ENCODE peak calls at places on chromosomes 5 and 9, in five cellular contexts. V, Q, X, O and T are unnamed samples.

GRCh38 chr5:77981820-77982219 is 205.7 kb upstream of the TBCA start:
- DNase-seq in V (no peak), Q (no peak), X (no peak), O (no peak), T (no peak)

GRCh38 chr9:6616976-6617375 is 28.6 kb downstream of the GLDC start:
- DNase-seq in V (no peak), Q (no peak), X (no peak), O (no peak), T (no peak)

GRCh38 chr9:123387686-123388085 is 31.7 kb downstream of the CRB2 start:
- DNase-seq in V (no peak), Q (no peak), X (no peak), O (no peak), T (no peak)

GRCh38 chr9:93061791-93062299 is 3.3 kb downstream of the SUSD3 start:
- DNase-seq in V (peak), Q (no peak), X (no peak), O (no peak), T (no peak)

GRCh38 chr5:157245477-157245876 is 20.4 kb upstream of the CYFIP2 start:
- DNase-seq in V (no peak), Q (peak), X (no peak), O (no peak), T (peak)

GRCh38 chr5:159240301-159240870 is 22.7 kb upstream of the UBLCP1 start:
- DNase-seq in V (no peak), Q (no peak), X (peak), O (no peak), T (peak)

GRCh38 chr9:126615251-126615790 is 1.6 kb downstream of the LMX1B start:
- DNase-seq in V (no peak), Q (no peak), X (peak), O (peak), T (no peak)

GRCh38 chr5:174698156-174698555 is 26.2 kb upstream of the MSX2 start:
- DNase-seq in V (no peak), Q (no peak), X (no peak), O (no peak), T (no peak)

GRCh38 chr5:181233436-181234115 is 10.1 kb downstream of the RACK1 start:
- DNase-seq in V (no peak), Q (no peak), X (no peak), O (no peak), T (no peak)

GRCh38 chr9:120915854-120916495 is 10.6 kb downstream of the TRAF1 start:
- DNase-seq in V (no peak), Q (no peak), X (no peak), O (no peak), T (no peak)

GRCh38 chr9:86093788-86094555 is 5.4 kb downstream of the GOLM1 start:
- DNase-seq in V (peak), Q (no peak), X (no peak), O (peak), T (peak)

GRCh38 chr5:180210961-180211760 is 2.1 kb upstream of the RASGEF1C start:
- DNase-seq in V (no peak), Q (no peak), X (no peak), O (no peak), T (no peak)

GRCh38 chr5:42491699-42492098 is 68.5 kb downstream of the GHR start:
- DNase-seq in V (no peak), Q (peak), X (peak), O (no peak), T (no peak)

GRCh38 chr5:171478946-171479775 is 59.7 kb downstream of the FGF18 start:
- DNase-seq in V (no peak), Q (no peak), X (no peak), O (no peak), T (no peak)

GRCh38 chr5:1037123-1037670 is 28.6 kb downstream of the NKD2 start:
- DNase-seq in V (no peak), Q (no peak), X (no peak), O (no peak), T (no peak)

GRCh38 chr5:945691-946541 is 53.2 kb downstream of the TRIP13 start:
- DNase-seq in V (no peak), Q (no peak), X (no peak), O (no peak), T (peak)

GRCh38 chr5:54608423-54609085 is 91.0 kb downstream of the SNX18 start:
- DNase-seq in V (no peak), Q (no peak), X (peak), O (no peak), T (no peak)

GRCh38 chr5:140322751-140323731 is 20.1 kb upstream of the PFDN1 start:
- DNase-seq in V (no peak), Q (peak), X (peak), O (peak), T (peak)

DNA sequence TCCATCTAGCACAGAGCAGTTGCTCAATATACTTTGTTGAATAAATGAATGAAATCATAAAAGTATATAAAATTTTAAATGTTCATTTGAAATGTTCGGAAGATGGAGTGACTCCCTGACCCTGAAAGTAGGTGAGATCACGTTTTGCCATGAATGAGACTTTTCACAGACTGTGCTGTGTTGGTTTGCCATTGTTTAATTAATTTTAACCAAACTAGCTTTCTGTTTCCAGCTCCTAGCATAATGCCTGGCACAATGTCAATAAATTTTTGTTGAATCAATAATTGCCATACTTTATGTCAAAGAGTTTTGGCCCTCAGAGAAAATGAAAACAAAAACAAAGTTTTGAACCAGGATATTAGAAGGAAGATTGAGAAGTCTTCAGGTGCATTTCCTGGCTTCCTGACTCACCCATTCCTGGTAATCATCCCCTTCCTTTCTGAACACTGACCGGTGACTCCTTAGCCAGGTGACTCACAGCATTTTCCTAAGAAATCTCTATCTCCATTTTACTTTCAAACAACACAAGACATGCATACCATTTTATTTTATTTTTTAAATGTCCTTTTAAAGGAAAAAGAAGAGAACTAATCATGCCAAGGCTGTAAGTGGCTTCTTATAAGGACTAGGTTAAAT is 15.1 kb downstream of the SLC28A3 start:
- DNase-seq in V (no peak), Q (no peak), X (no peak), O (no peak), T (no peak)
- H3K4me3 ChIP-seq in V (no peak), Q (no peak), X (no peak), O (no peak), T (no peak)

GRCh38 chr5:33299621-33300208 is 141.1 kb upstream of the TARS1 start:
- DNase-seq in V (peak), Q (peak), X (peak), O (peak), T (peak)
- TF ChIP-seq CTCF in V (peak), Q (peak), X (peak), O (peak), T (peak)

GRCh38 chr9:37127018-37127417 is 6.6 kb downstream of the ZCCHC7 start:
- DNase-seq in V (no peak), Q (no peak), X (no peak), O (no peak), T (no peak)
- H3K4me3 ChIP-seq in V (peak), Q (no peak), X (no peak), O (no peak), T (no peak)

DNA sequence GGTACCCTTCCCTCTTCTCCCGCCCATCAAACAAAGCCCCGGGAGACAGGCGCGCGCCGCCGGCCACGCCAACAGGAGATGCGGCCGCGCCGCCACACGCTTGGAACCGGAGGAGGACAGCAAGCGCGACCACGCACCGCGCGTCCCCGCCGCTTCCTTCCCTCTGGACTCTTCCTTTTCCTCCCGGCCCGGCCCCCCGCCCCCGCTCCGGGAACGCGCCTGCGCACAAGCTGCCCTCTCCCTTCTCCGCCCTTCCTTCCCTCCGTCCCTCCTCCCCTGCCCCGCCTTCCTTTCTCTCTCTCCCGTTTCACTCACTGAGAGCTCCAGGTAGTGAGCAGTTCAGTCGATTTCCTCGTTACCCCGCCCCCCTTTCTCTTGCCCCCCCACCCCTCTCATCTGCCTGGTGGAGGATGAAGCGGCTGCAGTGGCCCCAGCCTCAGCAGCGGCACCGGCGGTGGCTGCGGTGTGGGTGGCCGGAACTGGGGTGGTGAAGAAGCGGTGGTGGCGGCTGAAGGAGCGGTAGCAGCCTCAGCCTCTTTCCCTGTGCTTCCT is at the start of gene RASA1:
- DNase-seq in V (peak), Q (peak), X (peak), O (peak), T (peak)
- TF ChIP-seq CTCF in V (no peak), Q (no peak), X (no peak), O (no peak), T (no peak)

GRCh38 chr5:143229426-143229895 is 174.0 kb downstream of the NR3C1 start:
- DNase-seq in V (no peak), Q (no peak), X (no peak), O (no peak), T (no peak)

GRCh38 chr5:143231426-143231825 is 172.1 kb downstream of the NR3C1 start:
- DNase-seq in V (no peak), Q (no peak), X (peak), O (peak), T (no peak)

GRCh38 chr5:143230676-143230996 is 172.8 kb downstream of the NR3C1 start:
- DNase-seq in V (no peak), Q (no peak), X (no peak), O (no peak), T (no peak)

GRCh38 chr5:143228597-143229293 is 174.7 kb downstream of the NR3C1 start:
- DNase-seq in V (no peak), Q (no peak), X (no peak), O (no peak), T (no peak)

DNA sequence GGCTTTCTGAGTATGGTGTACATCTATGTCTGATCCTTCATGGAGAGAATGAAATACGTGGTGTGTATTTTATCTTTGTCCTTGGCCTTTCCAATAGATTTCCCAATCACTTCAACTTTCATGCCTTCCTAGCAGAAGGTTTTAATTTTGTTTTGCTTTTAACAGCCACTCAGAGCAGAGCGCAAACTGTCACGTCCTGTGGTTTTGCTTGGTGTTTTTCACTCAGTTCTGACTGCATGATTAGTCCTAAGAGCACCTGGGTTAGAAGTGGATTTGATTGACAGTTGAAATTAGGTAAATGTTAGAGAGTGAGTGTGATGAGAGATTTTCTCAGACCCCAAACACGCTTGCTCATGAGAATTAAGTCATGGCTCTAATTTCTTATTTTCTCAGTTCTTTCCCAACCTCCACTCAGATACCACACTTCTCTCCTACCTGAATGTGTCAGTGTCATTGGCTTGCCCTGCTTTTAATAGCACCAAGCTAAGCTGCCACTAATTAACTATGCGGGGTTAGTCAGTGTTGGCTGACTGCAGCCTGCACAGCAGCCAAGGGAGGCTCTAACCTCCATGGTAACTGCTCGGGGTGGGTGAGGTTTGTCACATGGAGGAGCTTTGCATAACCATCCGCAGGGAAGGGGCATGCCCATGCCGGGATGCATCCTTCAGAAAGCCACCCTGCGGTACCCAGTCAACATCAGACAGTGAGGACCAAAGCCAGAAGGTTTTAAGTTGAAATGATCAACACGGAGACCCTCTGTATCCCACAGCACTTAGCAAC is 173.4 kb downstream of the NR3C1 start:
- DNase-seq in V (peak), Q (peak), X (peak), O (no peak), T (no peak)
- H3K4me3 ChIP-seq in V (peak), Q (no peak), X (no peak), O (no peak), T (no peak)

DNA sequence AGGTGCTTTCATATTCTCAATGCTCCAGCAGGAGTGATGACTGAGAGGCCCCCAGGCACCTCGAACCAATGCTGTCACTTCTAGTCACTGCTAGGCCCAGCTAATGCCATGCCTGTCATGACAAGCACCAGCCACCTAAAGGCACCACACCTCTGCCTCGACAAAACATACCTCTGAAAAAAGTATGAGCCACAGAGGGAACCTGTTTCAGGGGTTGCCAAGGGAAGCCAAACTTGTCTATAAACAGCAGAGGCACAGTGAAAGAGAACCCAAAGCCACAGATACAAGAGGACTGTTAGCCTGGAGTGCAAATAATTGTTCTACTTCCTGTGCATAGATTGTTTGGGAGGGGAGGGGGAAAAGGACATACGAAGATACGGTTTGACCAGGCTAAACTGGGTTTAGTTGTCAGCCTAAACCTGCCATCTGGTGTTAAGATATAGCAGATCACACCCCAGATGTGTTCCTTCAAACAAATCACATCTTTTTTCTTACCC is 45.9 kb downstream of the BNC2 start:
- DNase-seq in V (no peak), Q (peak), X (peak), O (peak), T (peak)
- TF ChIP-seq CTCF in V (no peak), Q (no peak), X (peak), O (no peak), T (peak)

GRCh38 chr9:89563511-89564256 is 41.1 kb upstream of the GADD45G start:
- DNase-seq in V (no peak), Q (no peak), X (no peak), O (no peak), T (no peak)

GRCh38 chr9:89558948-89559347 is 45.9 kb upstream of the GADD45G start:
- DNase-seq in V (no peak), Q (no peak), X (no peak), O (no peak), T (no peak)

GRCh38 chr9:89567649-89568048 is 37.2 kb upstream of the GADD45G start:
- DNase-seq in V (no peak), Q (no peak), X (no peak), O (no peak), T (no peak)

GRCh38 chr9:89562186-89562814 is 42.5 kb upstream of the GADD45G start:
- DNase-seq in V (no peak), Q (no peak), X (no peak), O (no peak), T (peak)

DNA sequence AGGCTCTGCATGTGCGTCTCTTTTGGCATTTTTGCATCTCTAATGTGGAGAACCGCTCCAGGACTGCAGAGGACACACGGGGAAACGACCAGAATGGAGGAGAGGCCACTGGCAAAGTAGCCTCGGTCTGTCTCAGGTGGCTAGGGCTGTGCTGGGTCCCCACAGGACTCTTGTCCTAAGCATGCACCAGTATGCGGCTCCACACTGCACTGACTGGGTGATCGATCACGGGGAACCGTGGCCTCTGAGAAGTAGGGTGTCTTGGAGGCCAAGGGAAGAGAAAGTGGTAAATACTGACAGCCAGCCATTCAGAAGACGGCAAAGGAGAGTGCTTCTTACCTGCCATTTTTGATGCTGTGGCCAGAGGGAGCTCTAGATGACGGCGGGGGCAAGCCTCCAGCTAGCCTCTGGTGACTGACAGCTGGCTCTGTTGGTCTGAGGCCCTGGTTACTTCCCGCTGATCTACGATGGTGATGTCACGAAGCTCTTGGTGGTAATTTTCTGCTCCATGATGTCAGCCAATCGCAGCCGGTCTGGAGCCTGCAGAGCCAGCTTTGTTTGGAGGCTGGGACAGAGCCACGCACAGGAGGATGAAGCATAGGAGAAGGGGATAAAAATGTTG is 40.4 kb upstream of the GADD45G start:
- DNase-seq in V (no peak), Q (no peak), X (no peak), O (no peak), T (no peak)
- H3K4me3 ChIP-seq in V (no peak), Q (no peak), X (no peak), O (no peak), T (no peak)